ENCODE peak calls at places on chromosomes 6 and 20, in five cellular contexts. I is Peyer's patch; H is CD8-positive, alpha-beta memory T cell; S is stimulated activated CD8-positive, alpha-beta memory T cell treated with anti-CD3 and anti-CD28 coated beads, Interleukin-15, amount 100 ng/mL, for 24 hours; O is C1 segment of cervical spinal cord. F is an unnamed sample.

GRCh38 chr6:30615219-30615957 is 1.7 kb downstream of the PPP1R10 start:
- DNase-seq in I (no peak), H (peak; percentile 28), S (no peak), O (peak; percentile 40), F (no peak)

GRCh38 chr6:75206338-75207210 is 721 bp upstream of the COL12A1 start:
- DNase-seq in I (no peak), H (no peak), S (no peak), O (no peak), F (no peak)

GRCh38 chr6:32397252-32397920 is 9.6 kb downstream of the BTNL2 start:
- DNase-seq in I (no peak), H (no peak), S (no peak), O (no peak), F (no peak)

GRCh38 chr6:46757206-46757564 is 10.5 kb downstream of the ANKRD66 start:
- DNase-seq in I (no peak), H (no peak), S (no peak), O (no peak), F (no peak)

GRCh38 chr6:139977887-139978332 is 603.5 kb upstream of the CITED2 start:
- DNase-seq in I (no peak), H (no peak), S (no peak), O (no peak), F (no peak)

GRCh38 chr20:59567585-59568508 is 36.5 kb upstream of the PHACTR3 start:
- DNase-seq in I (no peak), H (no peak), S (no peak), O (no peak), F (no peak)

GRCh38 chr20:56628015-56628872 is 862 bp upstream of the TFAP2C start:
- DNase-seq in I (no peak), H (no peak), S (no peak), O (no peak), F (no peak)

GRCh38 chr6:166375013-166375412 is 7.7 kb downstream of the MPC1 start:
- DNase-seq in I (no peak), H (no peak), S (no peak), O (no peak), F (no peak)

GRCh38 chr6:15748341-15748740 is 85.5 kb upstream of the DTNBP1 start:
- DNase-seq in I (no peak), H (no peak), S (no peak), O (no peak), F (no peak)

GRCh38 chr6:156658186-156658585 is 119.0 kb upstream of the ARID1B start:
- DNase-seq in I (no peak), H (no peak), S (no peak), O (no peak), F (no peak)

GRCh38 chr6:100946021-100946540 is 65.0 kb upstream of the ASCC3 start:
- DNase-seq in I (no peak), H (no peak), S (no peak), O (no peak), F (no peak)

GRCh38 chr6:43509984-43510826 is at the start of gene LRRC73:
- DNase-seq in I (peak; percentile 92), H (peak; percentile 78), S (peak; percentile 65), O (peak; percentile 55), F (peak; percentile 78)

GRCh38 chr20:40697466-40697987 is 8.5 kb upstream of the MAFB start:
- DNase-seq in I (no peak), H (no peak), S (no peak), O (no peak), F (no peak)

GRCh38 chr20:58715709-58716475 is 23.3 kb downstream of the NPEPL1 start:
- DNase-seq in I (peak; percentile 38), H (no peak), S (no peak), O (no peak), F (no peak)

GRCh38 chr6:143969077-143969476 is 39.0 kb downstream of the PLAGL1 start:
- DNase-seq in I (no peak), H (no peak), S (no peak), O (no peak), F (no peak)

GRCh38 chr6:21587925-21588811 is 5.4 kb upstream of the SOX4 start:
- DNase-seq in I (peak; percentile 67), H (no peak), S (peak; percentile 9), O (peak; percentile 24), F (peak; percentile 54)

GRCh38 chr6:52227495-52227894 is 16.8 kb downstream of the IL17F start:
- DNase-seq in I (no peak), H (no peak), S (no peak), O (no peak), F (no peak)

GRCh38 chr6:37289931-37290330 is 32.0 kb upstream of the TMEM217 start:
- DNase-seq in I (no peak), H (peak; percentile 2), S (no peak), O (no peak), F (no peak)

GRCh38 chr20:10090588-10091166 is 55.9 kb downstream of the ANKEF1 start:
- DNase-seq in I (peak; percentile 58), H (no peak), S (no peak), O (peak; percentile 24), F (no peak)

GRCh38 chr6:122082370-122082769 is 317.1 kb upstream of the HSF2 start:
- DNase-seq in I (no peak), H (no peak), S (no peak), O (no peak), F (no peak)

GRCh38 chr20:2750343-2751251 is 49.8 kb downstream of the CPXM1 start:
- DNase-seq in I (peak; percentile 64), H (no peak), S (no peak), O (no peak), F (peak; percentile 86)

GRCh38 chr6:42958125-42958524 is 2.4 kb upstream of the GNMT start:
- DNase-seq in I (no peak), H (no peak), S (no peak), O (no peak), F (no peak)

GRCh38 chr20:35568645-35569044 is 26.8 kb downstream of the ERGIC3 start:
- DNase-seq in I (no peak), H (no peak), S (no peak), O (no peak), F (no peak)

GRCh38 chr6:163951326-163951725 is 536.8 kb downstream of the QKI start:
- DNase-seq in I (no peak), H (no peak), S (no peak), O (no peak), F (no peak)

GRCh38 chr6:93079061-93079460 is 340.3 kb downstream of the EPHA7 start:
- DNase-seq in I (no peak), H (no peak), S (no peak), O (no peak), F (no peak)

GRCh38 chr6:15546591-15546990 is 116.2 kb downstream of the DTNBP1 start:
- DNase-seq in I (no peak), H (no peak), S (no peak), O (no peak), F (no peak)

GRCh38 chr20:62368629-62369507 is 1.8 kb upstream of the LAMA5 start:
- DNase-seq in I (no peak), H (no peak), S (no peak), O (no peak), F (no peak)

GRCh38 chr6:121274896-121275295 is 59.4 kb downstream of the TBC1D32 start:
- DNase-seq in I (no peak), H (no peak), S (no peak), O (no peak), F (no peak)